ENCODE peak calls at places on chromosomes 4 and X, in six cellular contexts. T is HFFc6, L is heart right ventricle, F is ascending aorta, C is foreskin keratinocyte, B is epithelial cell of esophagus. J is an unnamed sample.

GRCh38 chrX:129139837-129140679 is 383.2 kb downstream of the SMARCA1 start:
- DNase-seq in F (no peak), T (no peak), B (no peak), L (no peak), C (no peak), J (no peak)

GRCh38 chrX:50152421-50152820 is 48.4 kb downstream of the AKAP4 start:
- DNase-seq in T (no peak), C (no peak), L (no peak), B (no peak), F (no peak), J (no peak)

GRCh38 chrX:153477039-153477438 is 6.7 kb upstream of the HAUS7 start:
- DNase-seq in C (no peak), F (no peak), B (no peak), T (peak; percentile 40), L (no peak), J (no peak)

GRCh38 chr4:25022741-25023140 is 8.0 kb downstream of the LGI2 start:
- DNase-seq in L (no peak), F (no peak), T (no peak), B (no peak), C (no peak), J (no peak)

GRCh38 chr4:9898596-9899345 is 117.3 kb downstream of the DRD5 start:
- DNase-seq in C (no peak), F (no peak), T (no peak), L (peak; percentile 46), B (peak; percentile 79), J (peak; percentile 39)

GRCh38 chr4:79338148-79338547 is 12.3 kb upstream of the NAA11 start:
- DNase-seq in L (no peak), T (no peak), F (no peak), C (no peak), B (no peak), J (no peak)

GRCh38 chr4:123064390-123064789 is 142.0 kb upstream of the NUDT6 start:
- DNase-seq in T (no peak), L (no peak), B (peak; percentile 99), F (no peak), C (peak; percentile 89), J (no peak)

GRCh38 chr4:66294626-66295025 is 624.3 kb upstream of the EPHA5 start:
- DNase-seq in B (peak; percentile 78), F (no peak), T (no peak), L (no peak), C (peak; percentile 58), J (no peak)

GRCh38 chr4:48708610-48709009 is 71.5 kb downstream of the FRYL start:
- DNase-seq in L (no peak), T (no peak), F (no peak), B (peak; percentile 24), C (no peak), J (no peak)

GRCh38 chr4:105951198-105951597 is 55.9 kb downstream of the NPNT start:
- DNase-seq in T (peak; percentile 46), L (no peak), F (no peak), B (peak; percentile 61), C (no peak), J (no peak)

GRCh38 chr4:37549003-37549402 is 137.2 kb downstream of the RELL1 start:
- DNase-seq in B (peak; percentile 74), C (no peak), L (no peak), T (peak; percentile 86), F (no peak), J (no peak)

GRCh38 chr4:74006009-74006476 is 7.6 kb upstream of the CXCL5 start:
- DNase-seq in L (no peak), C (peak; percentile 51), T (no peak), F (no peak), B (peak; percentile 33), J (no peak)

GRCh38 chrX:16826207-16826606 is 39.9 kb downstream of the TXLNG start:
- DNase-seq in B (peak; percentile 48), F (no peak), C (no peak), T (peak; percentile 44), L (no peak), J (no peak)

GRCh38 chrX:153468008-153468580 is 2.3 kb downstream of the HAUS7 start:
- DNase-seq in L (no peak), F (no peak), T (no peak), C (no peak), B (no peak), J (no peak)

GRCh38 chr4:67593741-67594175 is 35.2 kb downstream of the STAP1 start:
- DNase-seq in T (no peak), F (no peak), B (peak; percentile 39), L (no peak), C (no peak), J (no peak)

GRCh38 chrX:38275615-38276014 is 51.7 kb downstream of the RPGR start:
- DNase-seq in F (no peak), C (peak; percentile 58), T (peak; percentile 74), B (peak; percentile 85), L (no peak), J (no peak)

GRCh38 chr4:98466868-98467599 is 191.4 kb downstream of the TSPAN5 start:
- DNase-seq in L (no peak), T (peak; percentile 24), B (peak; percentile 58), F (no peak), C (no peak), J (no peak)

GRCh38 chr4:113106076-113106475 is 56.6 kb downstream of the ANK2 start:
- DNase-seq in F (no peak), T (peak; percentile 60), C (no peak), L (no peak), B (peak; percentile 39), J (peak; percentile 11)

GRCh38 chr4:113080050-113080449 is 30.6 kb downstream of the ANK2 start:
- DNase-seq in T (no peak), C (no peak), F (no peak), L (no peak), B (peak; percentile 50), J (no peak)

GRCh38 chr4:160143574-160143973 is 1040.7 kb downstream of the RAPGEF2 start:
- DNase-seq in B (peak; percentile 23), T (no peak), C (no peak), L (no peak), F (no peak), J (no peak)

GRCh38 chr4:77158487-77158861 is 1.5 kb downstream of the CCNG2 start:
- DNase-seq in C (no peak), L (no peak), B (peak; percentile 29), T (no peak), F (no peak), J (no peak)

GRCh38 chr4:122679317-122679716 is 53.2 kb upstream of the BBS12 start:
- DNase-seq in F (no peak), C (no peak), L (no peak), B (no peak), T (no peak), J (no peak)

GRCh38 chrX:19382500-19383145 is 38.9 kb downstream of the PDHA1 start:
- DNase-seq in F (no peak), T (peak; percentile 0), B (peak; percentile 54), L (peak; percentile 38), C (no peak), J (no peak)

GRCh38 chr4:133555671-133556070 is 406.6 kb downstream of the PCDH10 start:
- DNase-seq in B (peak; percentile 6), C (no peak), L (no peak), T (peak; percentile 10), F (no peak), J (no peak)

GRCh38 chrX:150692837-150693781 is at the start of gene MTMR1:
- DNase-seq in B (peak; percentile 7), F (no peak), T (no peak), C (no peak), L (peak; percentile 42), J (no peak)

GRCh38 chr4:187335339-187335738 is 611.7 kb upstream of the FAT1 start:
- DNase-seq in T (no peak), F (no peak), B (no peak), C (no peak), L (no peak), J (no peak)

GRCh38 chr4:13645075-13645474 is 17.6 kb upstream of the BOD1L1 start:
- DNase-seq in C (no peak), L (no peak), T (no peak), B (no peak), F (no peak), J (no peak)
- TF ChIP-seq CTCF in C (no peak), L (no peak), T (peak; percentile 53), B (no peak), F (no peak), J (no peak)

GRCh38 chr4:158667651-158668198 is 4.0 kb downstream of the C4orf46 start:
- DNase-seq in F (no peak), L (no peak), C (no peak), T (no peak), B (peak; percentile 26), J (no peak)
- TF ChIP-seq CTCF in F (peak; percentile 41), L (no peak), C (peak; percentile 64), T (peak; percentile 75), B (peak; percentile 68), J (no peak)

GRCh38 chr4:147733614-147734344 is 1.9 kb downstream of the ARHGAP10 start:
- DNase-seq in L (no peak), F (no peak), T (no peak), B (peak; percentile 34), C (no peak), J (no peak)
- TF ChIP-seq CTCF in L (no peak), F (no peak), T (peak; percentile 48), B (no peak), C (peak; percentile 10), J (no peak)

GRCh38 chr4:75726577-75726976 is 2.2 kb downstream of the USO1 start:
- DNase-seq in B (no peak), L (no peak), C (no peak), F (no peak), T (no peak), J (no peak)

GRCh38 chr4:75723802-75724065 is 643 bp upstream of the USO1 start:
- DNase-seq in C (no peak), B (no peak), F (no peak), T (no peak), L (no peak), J (no peak)

GRCh38 chr4:75724066-75724866 is at the start of gene USO1:
- DNase-seq in C (peak; percentile 93), L (peak; percentile 99), F (peak; percentile 93), B (peak; percentile 100), T (peak; percentile 98), J (peak; percentile 97)

GRCh38 chr4:75723117-75723801 is 1.1 kb upstream of the USO1 start:
- DNase-seq in C (peak; percentile 62), B (peak; percentile 79), T (peak; percentile 63), F (no peak), L (no peak), J (no peak)

DNA sequence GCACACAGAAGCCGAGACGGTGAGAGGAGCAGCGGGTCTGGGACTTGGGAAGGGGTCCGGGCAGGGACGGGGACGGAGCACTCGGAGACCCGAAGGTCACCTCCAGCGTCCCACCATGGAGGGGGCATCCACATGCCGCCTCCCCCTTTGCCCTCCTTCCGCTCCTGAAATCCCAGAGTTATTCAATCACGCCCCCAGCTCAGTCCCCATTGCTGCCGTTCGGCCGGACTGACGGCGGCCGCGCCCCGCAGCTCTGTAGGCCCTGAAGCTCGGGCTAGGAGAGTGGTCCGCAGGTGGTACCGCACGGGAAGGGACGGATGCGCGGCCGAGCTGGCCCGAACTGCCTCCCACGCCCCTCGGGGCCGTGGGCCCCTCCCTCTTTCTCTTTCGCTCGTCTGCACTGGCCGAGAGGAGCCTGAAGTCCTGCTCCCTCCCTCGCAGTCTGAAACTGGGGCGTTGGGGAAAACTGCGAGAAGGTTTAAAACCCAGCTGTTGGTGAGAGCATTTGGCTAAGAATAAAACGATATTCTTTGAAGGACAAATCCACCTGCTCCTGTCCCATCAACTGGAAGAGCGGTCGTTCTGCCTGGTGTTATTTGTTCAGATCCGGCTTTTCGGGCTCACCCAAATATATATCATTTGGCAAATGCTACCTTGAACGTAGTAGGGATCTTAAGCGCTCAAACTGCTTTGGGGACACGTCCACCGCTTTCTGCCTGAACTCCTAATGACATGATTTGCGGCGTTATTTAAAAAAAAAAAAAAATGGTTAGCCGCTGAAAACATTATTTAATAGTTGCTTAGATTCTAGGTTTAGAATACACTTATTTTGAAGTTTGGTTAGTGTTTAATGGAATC is 719 bp downstream of the USO1 start:
- DNase-seq in L (peak; percentile 71), T (peak; percentile 56), B (peak; percentile 75), F (peak; percentile 37), C (peak; percentile 41), J (no peak)
- TF ChIP-seq CTCF in L (no peak), T (no peak), B (no peak), F (no peak), C (no peak), J (no peak)

J was measured in LNCaP clone FGC.